ENCODE peak calls at places on chromosomes 2 and 18, in four cellular contexts. F is M059J, A is myocyte, H is upper lobe of right lung. C is an unnamed sample.

GRCh38 chr18:73962251-73962650 is 185.4 kb downstream of the FBXO15 start:
- DNase-seq in F (peak), A (no peak), H (no peak), C (no peak)

GRCh38 chr2:55923091-55923977 is at the start of gene EFEMP1:
- DNase-seq in F (peak), A (peak), H (peak), C (peak)

GRCh38 chr18:34970106-34970505 is 71.1 kb upstream of the MAPRE2 start:
- DNase-seq in F (peak), A (no peak), H (no peak), C (no peak)

GRCh38 chr2:227191367-227191766 is 26.9 kb downstream of the COL4A3 start:
- DNase-seq in F (peak), A (peak), H (no peak), C (no peak)

GRCh38 chr2:241937297-241937696 is 67.8 kb downstream of the RTP5 start:
- DNase-seq in F (no peak), A (no peak), H (no peak), C (no peak)

GRCh38 chr2:72180351-72180750 is 32.7 kb upstream of the CYP26B1 start:
- DNase-seq in F (no peak), A (no peak), H (no peak), C (no peak)

GRCh38 chr2:16437189-16437588 is 228.4 kb downstream of the CYRIA start:
- DNase-seq in F (no peak), A (no peak), H (no peak), C (no peak)

GRCh38 chr2:10297950-10298349 is 4.8 kb upstream of the HPCAL1 start:
- DNase-seq in F (peak), A (peak), H (no peak), C (no peak)

GRCh38 chr2:16173893-16174692 is 233.7 kb downstream of the MYCN start:
- DNase-seq in F (no peak), A (no peak), H (no peak), C (no peak)

GRCh38 chr2:70456594-70457495 is 96.8 kb downstream of the TGFA start:
- DNase-seq in F (no peak), A (no peak), H (no peak), C (no peak)

GRCh38 chr2:207531024-207531411 is 1.3 kb downstream of the CREB1 start:
- DNase-seq in F (peak), A (no peak), H (no peak), C (no peak)

GRCh38 chr2:169743549-169743948 is 9.9 kb downstream of the KLHL23 start:
- DNase-seq in F (no peak), A (no peak), H (no peak), C (no peak)

GRCh38 chr2:70527447-70528080 is 26.1 kb downstream of the TGFA start:
- DNase-seq in F (no peak), A (no peak), H (no peak), C (no peak)

GRCh38 chr2:189492451-189492850 is 51.2 kb downstream of the WDR75 start:
- DNase-seq in F (peak), A (no peak), H (no peak), C (no peak)

GRCh38 chr2:138829326-138829725 is 49.1 kb upstream of the NXPH2 start:
- DNase-seq in F (peak), A (peak), H (no peak), C (peak)

GRCh38 chr2:160388464-160389263 is 104.9 kb downstream of the RBMS1 start:
- DNase-seq in F (no peak), A (peak), H (no peak), C (peak)

GRCh38 chr2:30681022-30681421 is 126.2 kb downstream of the CAPN13 start:
- DNase-seq in F (no peak), A (no peak), H (no peak), C (no peak)

GRCh38 chr18:57881818-57882413 is 78.8 kb upstream of the ATP8B1 start:
- DNase-seq in F (peak), A (peak), H (peak), C (peak)